ENCODE peak calls at places on chromosomes 3 and 15, in five cellular contexts. One of them, this sample, is unnamed.

GRCh38 chr3:98513736-98514135 is 9.0 kb downstream of the CLDND1 start:
- DNase-seq in stimulated activated CD8-positive, alpha-beta memory T cell treated with anti-CD3 and anti-CD28 coated beads, Interleukin-12 subunit alpha, Interleukin-12 subunit beta, amount 100 ng/mL, for 4 hours: no peak
- DNase-seq in nucleus accumbens: no peak
- DNase-seq in activated CD8-positive, alpha-beta memory T cell treated with anti-CD3 and anti-CD28 coated beads for 48 hours: no peak
- DNase-seq in dorsolateral prefrontal cortex: no peak
- DNase-seq in this sample: no peak

GRCh38 chr15:68492855-68493254 is 60.9 kb upstream of the ITGA11 start:
- DNase-seq in stimulated activated CD8-positive, alpha-beta memory T cell treated with anti-CD3 and anti-CD28 coated beads, Interleukin-12 subunit alpha, Interleukin-12 subunit beta, amount 100 ng/mL, for 4 hours: no peak
- DNase-seq in nucleus accumbens: no peak
- DNase-seq in activated CD8-positive, alpha-beta memory T cell treated with anti-CD3 and anti-CD28 coated beads for 48 hours: no peak
- DNase-seq in dorsolateral prefrontal cortex: no peak
- DNase-seq in this sample: no peak

GRCh38 chr3:117887896-117888295 is 1146.8 kb downstream of the IGSF11 start:
- DNase-seq in stimulated activated CD8-positive, alpha-beta memory T cell treated with anti-CD3 and anti-CD28 coated beads, Interleukin-12 subunit alpha, Interleukin-12 subunit beta, amount 100 ng/mL, for 4 hours: no peak
- DNase-seq in nucleus accumbens: no peak
- DNase-seq in activated CD8-positive, alpha-beta memory T cell treated with anti-CD3 and anti-CD28 coated beads for 48 hours: no peak
- DNase-seq in dorsolateral prefrontal cortex: no peak
- DNase-seq in this sample: no peak

GRCh38 chr3:155428558-155428957 is 135.1 kb upstream of the STRIT1 start:
- DNase-seq in stimulated activated CD8-positive, alpha-beta memory T cell treated with anti-CD3 and anti-CD28 coated beads, Interleukin-12 subunit alpha, Interleukin-12 subunit beta, amount 100 ng/mL, for 4 hours: no peak
- DNase-seq in nucleus accumbens: no peak
- DNase-seq in activated CD8-positive, alpha-beta memory T cell treated with anti-CD3 and anti-CD28 coated beads for 48 hours: no peak
- DNase-seq in dorsolateral prefrontal cortex: no peak
- DNase-seq in this sample: no peak

GRCh38 chr3:55662683-55663082 is 175.6 kb upstream of the WNT5A start:
- DNase-seq in stimulated activated CD8-positive, alpha-beta memory T cell treated with anti-CD3 and anti-CD28 coated beads, Interleukin-12 subunit alpha, Interleukin-12 subunit beta, amount 100 ng/mL, for 4 hours: no peak
- DNase-seq in nucleus accumbens: no peak
- DNase-seq in activated CD8-positive, alpha-beta memory T cell treated with anti-CD3 and anti-CD28 coated beads for 48 hours: no peak
- DNase-seq in dorsolateral prefrontal cortex: no peak
- DNase-seq in this sample: no peak

GRCh38 chr15:40790723-40791122 is 16.2 kb upstream of the ZFYVE19 start:
- DNase-seq in stimulated activated CD8-positive, alpha-beta memory T cell treated with anti-CD3 and anti-CD28 coated beads, Interleukin-12 subunit alpha, Interleukin-12 subunit beta, amount 100 ng/mL, for 4 hours: no peak
- DNase-seq in nucleus accumbens: no peak
- DNase-seq in activated CD8-positive, alpha-beta memory T cell treated with anti-CD3 and anti-CD28 coated beads for 48 hours: no peak
- DNase-seq in dorsolateral prefrontal cortex: no peak
- DNase-seq in this sample: no peak

GRCh38 chr3:143167956-143168355 is 48.4 kb downstream of the CHST2 start:
- DNase-seq in stimulated activated CD8-positive, alpha-beta memory T cell treated with anti-CD3 and anti-CD28 coated beads, Interleukin-12 subunit alpha, Interleukin-12 subunit beta, amount 100 ng/mL, for 4 hours: no peak
- DNase-seq in nucleus accumbens: no peak
- DNase-seq in activated CD8-positive, alpha-beta memory T cell treated with anti-CD3 and anti-CD28 coated beads for 48 hours: no peak
- DNase-seq in dorsolateral prefrontal cortex: no peak
- DNase-seq in this sample: no peak

GRCh38 chr15:88900309-88900981 is 5.1 kb upstream of the HAPLN3 start:
- DNase-seq in stimulated activated CD8-positive, alpha-beta memory T cell treated with anti-CD3 and anti-CD28 coated beads, Interleukin-12 subunit alpha, Interleukin-12 subunit beta, amount 100 ng/mL, for 4 hours: no peak
- DNase-seq in nucleus accumbens: no peak
- DNase-seq in activated CD8-positive, alpha-beta memory T cell treated with anti-CD3 and anti-CD28 coated beads for 48 hours: no peak
- DNase-seq in dorsolateral prefrontal cortex: no peak
- DNase-seq in this sample: no peak

GRCh38 chr3:171535133-171535532 is 74.9 kb upstream of the TNIK start:
- DNase-seq in stimulated activated CD8-positive, alpha-beta memory T cell treated with anti-CD3 and anti-CD28 coated beads, Interleukin-12 subunit alpha, Interleukin-12 subunit beta, amount 100 ng/mL, for 4 hours: no peak
- DNase-seq in nucleus accumbens: no peak
- DNase-seq in activated CD8-positive, alpha-beta memory T cell treated with anti-CD3 and anti-CD28 coated beads for 48 hours: no peak
- DNase-seq in dorsolateral prefrontal cortex: no peak
- DNase-seq in this sample: no peak

GRCh38 chr3:98875535-98875934 is 26.0 kb downstream of the DCBLD2 start:
- DNase-seq in stimulated activated CD8-positive, alpha-beta memory T cell treated with anti-CD3 and anti-CD28 coated beads, Interleukin-12 subunit alpha, Interleukin-12 subunit beta, amount 100 ng/mL, for 4 hours: no peak
- DNase-seq in nucleus accumbens: no peak
- DNase-seq in activated CD8-positive, alpha-beta memory T cell treated with anti-CD3 and anti-CD28 coated beads for 48 hours: no peak
- DNase-seq in dorsolateral prefrontal cortex: no peak
- DNase-seq in this sample: no peak

GRCh38 chr15:98647026-98647773 is 1.1 kb upstream of the IGF1R start:
- DNase-seq in stimulated activated CD8-positive, alpha-beta memory T cell treated with anti-CD3 and anti-CD28 coated beads, Interleukin-12 subunit alpha, Interleukin-12 subunit beta, amount 100 ng/mL, for 4 hours: peak
- DNase-seq in nucleus accumbens: peak
- DNase-seq in activated CD8-positive, alpha-beta memory T cell treated with anti-CD3 and anti-CD28 coated beads for 48 hours: peak
- DNase-seq in dorsolateral prefrontal cortex: peak
- DNase-seq in this sample: peak

GRCh38 chr3:143332046-143332445 is 212.5 kb downstream of the CHST2 start:
- DNase-seq in stimulated activated CD8-positive, alpha-beta memory T cell treated with anti-CD3 and anti-CD28 coated beads, Interleukin-12 subunit alpha, Interleukin-12 subunit beta, amount 100 ng/mL, for 4 hours: no peak
- DNase-seq in nucleus accumbens: no peak
- DNase-seq in activated CD8-positive, alpha-beta memory T cell treated with anti-CD3 and anti-CD28 coated beads for 48 hours: no peak
- DNase-seq in dorsolateral prefrontal cortex: no peak
- DNase-seq in this sample: no peak